ENCODE peak calls at places on chromosomes 7 and 10, in seven cellular contexts. I, B, M, Q, N, L and A are unnamed samples.

GRCh38 chr7:139886206-139886605 is 57.1 kb downstream of the TBXAS1 start:
- DNase-seq in I (no peak), N (no peak), M (no peak), B (peak), L (no peak), Q (no peak), A (no peak)

GRCh38 chr7:28755255-28755654 is 202.9 kb downstream of the TRIL start:
- DNase-seq in I (no peak), B (peak), M (no peak), Q (no peak), N (peak), L (no peak), A (peak)

GRCh38 chr7:154919324-154920222 is 83.4 kb downstream of the PAXIP1 start:
- DNase-seq in B (no peak), N (no peak), M (no peak), I (no peak), L (no peak), Q (no peak), A (no peak)

GRCh38 chr7:91656486-91657237 is 223.8 kb downstream of the MTERF1 start:
- DNase-seq in M (no peak), I (no peak), Q (no peak), L (no peak), B (peak), N (no peak), A (peak)

GRCh38 chr10:7846591-7846990 is 28.3 kb downstream of the TAF3 start:
- DNase-seq in I (no peak), L (no peak), N (no peak), Q (no peak), B (no peak), M (no peak), A (no peak)

GRCh38 chr10:24435374-24435773 is 226.4 kb downstream of the KIAA1217 start:
- DNase-seq in N (no peak), B (peak), I (no peak), M (no peak), L (no peak), Q (no peak), A (peak)

GRCh38 chr10:18684953-18685352 is 25.7 kb downstream of the ARL5B start:
- DNase-seq in L (no peak), I (no peak), M (no peak), Q (no peak), N (no peak), B (no peak), A (no peak)

GRCh38 chr10:86284355-86285105 is 82.1 kb downstream of the GRID1 start:
- DNase-seq in Q (no peak), N (no peak), I (peak), L (peak), B (no peak), M (no peak), A (no peak)

GRCh38 chr10:76697923-76698322 is 939.7 kb downstream of the KCNMA1 start:
- DNase-seq in Q (no peak), L (no peak), N (no peak), M (no peak), B (no peak), I (no peak), A (no peak)

GRCh38 chr10:63057509-63057908 is 75.6 kb upstream of the NRBF2 start:
- DNase-seq in L (no peak), I (peak), M (no peak), Q (no peak), N (no peak), B (no peak), A (no peak)

GRCh38 chr7:22787936-22788335 is 34.7 kb downstream of the TOMM7 start:
- DNase-seq in L (no peak), I (no peak), N (no peak), B (peak), M (no peak), Q (no peak), A (no peak)

GRCh38 chr10:31426425-31426824 is 107.4 kb downstream of the ZEB1 start:
- DNase-seq in Q (no peak), N (peak), L (no peak), M (no peak), I (no peak), B (peak), A (peak)

GRCh38 chr10:61869772-61870520 is 31.6 kb upstream of the ARID5B start:
- DNase-seq in M (no peak), N (no peak), I (no peak), Q (no peak), B (peak), L (no peak), A (peak)

GRCh38 chr10:5488272-5489161 is 10.9 kb downstream of the CALML5 start:
- DNase-seq in I (peak), B (no peak), Q (no peak), N (no peak), L (no peak), M (no peak), A (no peak)

GRCh38 chr7:94509264-94509878 is at the start of gene CASD1:
- DNase-seq in L (peak), B (peak), I (peak), Q (peak), M (peak), N (peak), A (no peak)

GRCh38 chr10:7444576-7445226 is 33.9 kb upstream of the SFMBT2 start:
- DNase-seq in N (no peak), M (no peak), I (no peak), L (peak), B (no peak), Q (no peak), A (no peak)

GRCh38 chr7:155456772-155457543 is 971 bp upstream of the EN2 start:
- DNase-seq in N (peak), L (peak), B (peak), I (peak), Q (no peak), M (peak), A (no peak)

GRCh38 chr10:50992972-50993766 is 81.1 kb upstream of the PRKG1 start:
- DNase-seq in M (peak), B (peak), L (no peak), I (peak), Q (no peak), N (peak), A (peak)

DNA sequence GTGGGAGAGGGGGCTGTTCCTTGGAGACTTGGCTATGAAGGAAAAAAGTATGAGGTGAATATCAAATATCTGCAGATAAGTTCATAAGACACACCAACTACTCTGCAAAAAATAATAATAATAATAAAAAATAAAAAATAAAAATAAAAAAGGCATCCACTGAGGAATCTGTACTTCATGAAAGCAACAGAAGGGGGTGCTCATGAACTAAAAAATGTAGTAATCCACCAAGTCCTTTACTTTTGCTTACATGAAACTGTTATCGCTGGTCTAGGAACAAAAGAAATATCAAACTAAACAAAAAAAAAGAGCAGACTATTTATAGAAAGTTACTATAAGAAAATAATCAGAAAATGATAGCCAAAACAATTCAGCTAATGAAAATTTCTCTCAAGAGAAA is 579.0 kb downstream of the PHTF2 start:
- DNase-seq in M (no peak), I (no peak), L (no peak), N (no peak), B (no peak), Q (no peak), A (no peak)
- TF ChIP-seq CTCF in M (no peak), I (peak), L (no peak), N (peak), B (no peak), Q (no peak), A (peak)

DNA sequence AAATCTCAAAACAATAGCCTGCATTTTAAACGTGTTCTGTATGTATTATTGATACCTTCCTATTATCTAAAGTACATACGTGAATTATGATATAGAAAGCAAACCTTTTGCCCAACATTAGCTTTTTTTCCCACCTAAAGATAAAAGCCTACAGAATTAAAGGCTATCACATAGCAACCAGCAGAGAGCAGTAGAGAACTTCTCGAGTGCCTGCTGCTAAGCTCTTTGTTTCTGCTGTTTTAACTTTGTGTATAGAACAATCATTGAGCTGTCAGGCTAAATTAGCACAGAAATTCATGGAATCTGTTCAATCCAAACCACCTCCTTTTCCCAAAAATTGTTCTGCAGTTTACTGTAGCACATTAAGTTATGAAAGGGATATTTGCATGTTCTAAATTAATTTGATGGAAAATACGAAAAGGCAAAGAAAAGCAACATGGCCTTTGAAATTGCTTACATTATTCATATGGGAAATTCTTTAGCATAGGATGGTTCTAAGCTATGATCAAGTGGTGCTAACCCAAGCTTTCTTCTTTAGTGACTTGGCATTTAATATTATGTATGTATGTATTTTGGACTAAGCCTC is 1288.5 kb downstream of the GATA3 start:
- DNase-seq in L (no peak), N (peak), Q (peak), B (peak), I (no peak), M (no peak), A (peak)
- TF ChIP-seq CTCF in L (peak), N (peak), Q (peak), B (peak), I (peak), M (peak), A (peak)

GRCh38 chr7:44490351-44491200 is at the start of gene NUDCD3:
- DNase-seq in N (peak), B (peak), L (peak), I (peak), Q (peak), M (peak), A (peak)
- TF ChIP-seq CTCF in N (peak), B (peak), L (peak), I (peak), Q (peak), M (no peak), A (peak)

GRCh38 chr7:111561659-111561908 is 708 bp downstream of the IMMP2L start:
- DNase-seq in B (peak), L (no peak), I (peak), Q (no peak), N (peak), M (no peak), A (no peak)

GRCh38 chr7:111564078-111564477 is 1.8 kb upstream of the IMMP2L start:
- DNase-seq in I (no peak), L (no peak), B (no peak), N (no peak), Q (no peak), M (no peak), A (no peak)

GRCh38 chr7:111560773-111561658 is 1.3 kb downstream of the IMMP2L start:
- DNase-seq in M (no peak), N (peak), B (peak), L (no peak), I (no peak), Q (peak), A (peak)

GRCh38 chr7:111559665-111560064 is 2.6 kb downstream of the IMMP2L start:
- DNase-seq in I (no peak), N (no peak), L (no peak), B (no peak), M (no peak), Q (no peak), A (no peak)

GRCh38 chr7:111561909-111562732 is at the start of gene IMMP2L:
- DNase-seq in B (peak), L (peak), M (peak), N (peak), I (peak), Q (peak), A (peak)
- TF ChIP-seq CTCF in B (peak), L (peak), M (peak), N (peak), I (peak), Q (peak), A (peak)

GRCh38 chr10:73992899-73993788 is 4.8 kb upstream of the VCL start:
- DNase-seq in I (no peak), B (peak), Q (no peak), L (no peak), M (no peak), N (peak), A (no peak)
- TF ChIP-seq CTCF in I (no peak), B (no peak), Q (no peak), L (no peak), M (no peak), N (no peak), A (no peak)

DNA sequence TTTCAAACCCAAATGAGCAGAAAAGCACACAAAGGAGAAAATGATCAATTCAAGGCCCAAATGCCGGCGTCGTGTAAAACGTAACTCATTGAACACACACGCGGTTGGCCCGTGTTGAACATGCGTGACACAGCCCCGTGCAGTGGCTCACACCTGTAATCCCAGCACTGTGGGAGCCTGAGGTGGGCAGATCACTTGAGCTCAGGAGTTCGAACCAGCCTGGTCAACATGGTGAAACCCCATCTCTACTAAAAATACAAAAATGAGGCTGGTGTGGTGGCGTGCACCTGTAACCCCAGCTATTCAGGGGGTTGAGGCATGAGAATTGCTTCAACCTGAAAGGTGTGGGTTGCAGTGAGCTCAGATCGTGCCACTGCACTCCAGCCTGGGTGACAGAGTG is 156.7 kb upstream of the KLF6 start:
- DNase-seq in Q (no peak), M (no peak), N (no peak), I (no peak), L (no peak), B (no peak), A (no peak)
- TF ChIP-seq CTCF in Q (no peak), M (no peak), N (no peak), I (no peak), L (no peak), B (no peak), A (no peak)

GRCh38 chr7:734214-734613 is 7.1 kb upstream of the PRKAR1B start:
- DNase-seq in I (no peak), L (no peak), N (no peak), B (no peak), M (no peak), Q (no peak), A (no peak)

GRCh38 chr7:730501-731439 is 3.7 kb upstream of the PRKAR1B start:
- DNase-seq in Q (no peak), N (peak), L (no peak), M (peak), B (no peak), I (no peak), A (no peak)

GRCh38 chr7:731440-732085 is 4.5 kb upstream of the PRKAR1B start:
- DNase-seq in M (peak), N (no peak), B (no peak), L (no peak), I (no peak), Q (no peak), A (no peak)

GRCh38 chr7:732556-732955 is 5.5 kb upstream of the PRKAR1B start:
- DNase-seq in M (no peak), L (no peak), B (no peak), N (no peak), Q (no peak), I (no peak), A (no peak)

GRCh38 chr7:732094-732541 is 5.0 kb upstream of the PRKAR1B start:
- DNase-seq in M (peak), N (peak), B (peak), Q (peak), L (no peak), I (peak), A (no peak)
- TF ChIP-seq CTCF in M (peak), N (peak), B (no peak), Q (peak), L (no peak), I (peak), A (no peak)

GRCh38 chr7:95919574-95919973 is 147.2 kb downstream of the DYNC1I1 start:
- DNase-seq in I (no peak), Q (no peak), B (no peak), L (no peak), N (no peak), M (no peak), A (no peak)
- TF ChIP-seq CTCF in I (no peak), Q (no peak), B (peak), L (peak), N (no peak), M (no peak), A (peak)

GRCh38 chr7:48280100-48280499 is 108.8 kb downstream of the ABCA13 start:
- DNase-seq in L (no peak), I (no peak), B (peak), Q (no peak), N (peak), M (no peak), A (peak)
- TF ChIP-seq CTCF in L (no peak), I (no peak), B (no peak), Q (no peak), N (no peak), M (no peak), A (no peak)